ENCODE peak calls at places on chromosomes 11 and 22, in nine cellular contexts. P, M, K, R, O, U, V, A and F are unnamed samples.
A peak's percentile ranks its signal among the peaks of the same experiment; 100 is the strongest.

GRCh38 chr11:122360875-122361274 is 244.9 kb upstream of the BLID start:
- DNase-seq in U (no peak), K (no peak), O (no peak), P (no peak), A (no peak), R (no peak), V (no peak), M (no peak), F (no peak)

GRCh38 chr11:65262775-65263174 is 1.0 kb downstream of the POLA2 start:
- DNase-seq in A (no peak), M (no peak), R (no peak), V (no peak), P (no peak), U (no peak), K (no peak), O (no peak), F (no peak)

GRCh38 chr11:106186630-106187029 is 109.2 kb downstream of the AASDHPPT start:
- DNase-seq in P (no peak), R (no peak), M (no peak), A (no peak), O (no peak), V (no peak), U (no peak), K (no peak), F (no peak)

GRCh38 chr11:66338276-66339162 is 2.3 kb upstream of the RIN1 start:
- DNase-seq in M (no peak), P (no peak), A (no peak), V (no peak), U (no peak), O (peak; percentile 42), K (no peak), R (no peak), F (no peak)

GRCh38 chr11:121650520-121651266 is 197.9 kb upstream of the SORL1-AS1 start:
- DNase-seq in P (no peak), M (no peak), R (no peak), O (no peak), V (no peak), U (no peak), K (no peak), A (no peak), F (no peak)

GRCh38 chr22:24008381-24009226 is 2.5 kb upstream of the CABIN1 start:
- DNase-seq in P (no peak), O (no peak), K (no peak), A (no peak), M (no peak), R (no peak), U (no peak), V (no peak), F (no peak)

GRCh38 chr11:130772266-130773227 is 143.7 kb downstream of the SNX19 start:
- DNase-seq in A (no peak), O (no peak), P (peak; percentile 68), R (no peak), U (peak; percentile 3), V (peak; percentile 91), K (no peak), M (peak; percentile 96), F (no peak)

GRCh38 chr11:68021167-68021787 is 9.2 kb upstream of the NDUFS8 start:
- DNase-seq in V (no peak), A (no peak), R (peak; percentile 65), U (peak; percentile 83), M (no peak), K (no peak), O (no peak), P (no peak), F (no peak)

GRCh38 chr11:103433380-103433779 is 324.2 kb downstream of the DYNC2H1 start:
- DNase-seq in R (no peak), P (no peak), U (no peak), V (peak; percentile 52), M (peak; percentile 48), A (no peak), O (no peak), K (no peak), F (no peak)

GRCh38 chr22:37492428-37493344 is 6.5 kb upstream of the MFNG start:
- DNase-seq in P (no peak), U (peak; percentile 52), O (peak; percentile 63), K (no peak), M (peak; percentile 67), A (no peak), R (peak; percentile 86), V (no peak), F (no peak)

GRCh38 chr22:20276468-20276867 is 8.3 kb upstream of the RTN4R start:
- DNase-seq in O (no peak), V (no peak), K (no peak), A (no peak), M (no peak), U (no peak), R (no peak), P (no peak), F (no peak)

GRCh38 chr11:39247570-39248137 is 2211.8 kb downstream of the LRRC4C start:
- DNase-seq in R (no peak), K (no peak), U (no peak), P (no peak), M (no peak), O (no peak), A (no peak), V (no peak), F (no peak)

GRCh38 chr11:64232182-64233018 is 2.0 kb upstream of the VEGFB start:
- DNase-seq in K (no peak), M (no peak), O (peak; percentile 66), A (no peak), R (no peak), U (no peak), V (no peak), P (no peak), F (no peak)

GRCh38 chr11:48001438-48002021 is 21.2 kb downstream of the PTPRJ start:
- DNase-seq in P (peak; percentile 33), O (no peak), A (no peak), U (no peak), K (no peak), M (peak; percentile 65), V (peak; percentile 64), R (no peak), F (no peak)

GRCh38 chr11:122085264-122085663 is 30.8 kb downstream of the BLID start:
- DNase-seq in U (no peak), V (peak; percentile 81), P (no peak), K (no peak), R (no peak), M (peak; percentile 89), A (no peak), O (no peak), F (no peak)

DNA sequence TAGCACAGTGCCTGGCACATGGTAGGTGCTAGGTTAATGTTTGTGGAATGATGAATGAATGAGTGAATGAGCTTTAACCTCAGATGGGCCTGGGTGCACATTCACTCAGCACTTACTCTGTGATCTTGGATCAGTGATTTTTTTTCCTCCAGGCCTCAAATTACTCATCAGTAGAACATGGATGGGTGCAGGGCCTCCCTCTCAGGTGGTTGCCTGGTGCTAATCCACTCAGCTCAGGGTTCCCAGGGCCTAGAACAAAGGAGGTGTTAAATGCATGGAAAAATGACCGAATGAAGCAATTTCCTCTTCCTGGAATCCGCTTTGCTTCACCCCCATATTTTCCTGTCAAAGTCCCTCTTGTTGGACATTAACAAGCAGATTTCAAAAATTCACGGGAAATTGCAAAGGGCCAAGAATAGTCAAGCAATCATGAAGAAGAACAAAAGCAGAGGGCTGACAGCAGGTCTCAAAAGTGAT is 93.5 kb downstream of the MYEOV start:
- DNase-seq in M (no peak), R (no peak), O (no peak), K (no peak), P (no peak), V (no peak), A (no peak), U (no peak), F (no peak)
- TF ChIP-seq CTCF in M (no peak), R (no peak), O (no peak), K (no peak), P (no peak), V (no peak), A (no peak), U (no peak), F (no peak)

GRCh38 chr11:45945392-45945999 is 23.0 kb downstream of the LARGE2 start:
- DNase-seq in U (no peak), K (no peak), M (no peak), A (no peak), V (no peak), O (no peak), R (no peak), P (no peak), F (no peak)
- TF ChIP-seq CTCF in U (no peak), K (no peak), M (no peak), A (no peak), V (no peak), O (no peak), R (no peak), P (no peak), F (no peak)

DNA sequence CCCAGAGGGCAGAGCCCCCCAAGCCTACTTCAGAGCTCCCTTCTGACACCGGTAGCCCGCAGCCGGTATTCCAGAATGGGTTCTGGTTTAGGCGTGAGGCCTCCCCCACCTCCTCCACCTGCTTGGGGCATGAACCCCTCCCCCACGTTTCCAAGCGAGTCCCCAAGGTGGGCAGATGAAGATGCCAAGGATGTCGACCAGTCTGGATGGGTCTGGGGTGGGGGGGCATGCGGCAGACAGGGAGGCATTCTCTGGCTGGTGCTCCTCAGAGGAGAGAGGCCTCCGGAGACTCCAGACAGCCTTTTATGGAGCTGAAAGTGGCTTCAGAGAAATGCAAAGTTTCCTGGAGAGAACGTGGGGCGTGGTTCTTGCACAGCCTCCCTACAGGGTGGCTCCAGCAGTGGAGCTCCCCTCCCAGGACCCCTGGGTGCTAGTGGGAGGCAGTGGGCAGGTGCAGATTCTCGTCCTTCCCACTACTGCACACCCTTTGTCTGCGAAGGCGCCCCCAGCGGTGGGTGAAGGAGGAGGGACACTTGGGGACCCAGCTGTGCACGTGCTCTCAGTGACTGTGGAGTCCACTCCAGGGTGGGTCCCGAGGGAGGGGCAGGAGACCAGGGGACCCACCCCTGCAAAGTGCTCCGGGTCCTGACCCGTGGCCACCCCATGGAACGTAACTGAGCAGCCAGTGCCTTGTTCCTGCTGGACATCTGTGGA is 4.2 kb downstream of the CCND1 start:
- DNase-seq in O (peak; percentile 63), M (no peak), U (no peak), R (no peak), K (no peak), P (no peak), A (no peak), V (no peak), F (no peak)
- TF ChIP-seq CTCF in O (no peak), M (no peak), U (no peak), R (peak; percentile 31), K (no peak), P (no peak), A (no peak), V (no peak), F (no peak)

GRCh38 chr11:92811341-92811740 is 158.1 kb upstream of the MTNR1B start:
- DNase-seq in R (no peak), K (no peak), U (no peak), P (no peak), V (peak; percentile 1), O (no peak), M (no peak), A (no peak), F (no peak)

GRCh38 chr11:92808009-92808408 is 161.4 kb upstream of the MTNR1B start:
- DNase-seq in K (no peak), V (no peak), R (no peak), M (no peak), P (no peak), O (no peak), U (no peak), A (no peak), F (no peak)

GRCh38 chr11:92810423-92810822 is 159.0 kb upstream of the MTNR1B start:
- DNase-seq in R (no peak), O (no peak), V (no peak), K (no peak), M (no peak), A (no peak), P (no peak), U (no peak), F (no peak)

GRCh38 chr11:92812841-92813240 is 156.6 kb upstream of the MTNR1B start:
- DNase-seq in U (no peak), R (no peak), M (no peak), K (no peak), P (no peak), A (no peak), V (no peak), O (no peak), F (no peak)
- TF ChIP-seq CTCF in U (no peak), R (no peak), M (no peak), K (no peak), P (no peak), A (peak; percentile 13), V (no peak), O (no peak), F (no peak)